ENCODE peak calls at places on chromosomes 16 and 17, in six cellular contexts. U is WTC11, F is GM12878, D is K562, N is H1, Q is HepG2. I is an unnamed sample.

GRCh38 chr17:910503-911194 is 68.9 kb downstream of the NXN start:
- DNase-seq in F (no peak), N (no peak), D (no peak), U (no peak), Q (no peak), I (no peak)

GRCh38 chr16:50771366-50771765 is 29.5 kb downstream of the CYLD start:
- DNase-seq in U (no peak), N (no peak), Q (no peak), F (no peak), D (no peak), I (no peak)

GRCh38 chr17:64115871-64116534 is 13.9 kb downstream of the ERN1 start:
- DNase-seq in N (no peak), F (no peak), Q (no peak), D (no peak), U (no peak), I (no peak)

GRCh38 chr16:50275428-50276127 is 9.2 kb downstream of the ADCY7 start:
- DNase-seq in D (no peak), F (no peak), Q (no peak), U (no peak), N (no peak), I (no peak)

GRCh38 chr16:30065943-30066881 is 652 bp downstream of the ALDOA start:
- DNase-seq in F (no peak), N (no peak), U (peak), D (peak), Q (no peak), I (no peak)

GRCh38 chr16:49854227-49855203 is 1.4 kb downstream of the ZNF423 start:
- DNase-seq in N (no peak), F (no peak), D (no peak), U (peak), Q (no peak), I (no peak)

GRCh38 chr16:24538756-24539294 is 541 bp upstream of the RBBP6 start:
- DNase-seq in N (no peak), D (no peak), F (no peak), Q (peak), U (no peak), I (no peak)

GRCh38 chr17:348692-349425 is 3.7 kb downstream of the RPH3AL start:
- DNase-seq in U (no peak), Q (peak), N (no peak), F (no peak), D (no peak), I (no peak)

GRCh38 chr16:3503513-3503912 is 2.7 kb downstream of the CLUAP1 start:
- DNase-seq in N (no peak), F (no peak), U (no peak), Q (no peak), D (no peak), I (no peak)

GRCh38 chr16:85800321-85800669 is 800 bp downstream of the COX4I1 start:
- DNase-seq in N (no peak), Q (peak), U (no peak), D (no peak), F (no peak), I (no peak)

GRCh38 chr16:85796599-85796998 is 2.7 kb downstream of the EMC8 start:
- DNase-seq in F (no peak), Q (peak), N (no peak), U (no peak), D (no peak), I (no peak)

GRCh38 chr16:85798283-85798776 is 1.0 kb downstream of the EMC8 start:
- DNase-seq in F (no peak), D (no peak), Q (peak), U (no peak), N (no peak), I (no peak)

GRCh38 chr16:85799497-85800320 is at the start of the genes COX4I1 and EMC8:
- DNase-seq in Q (peak), U (peak), N (peak), F (peak), D (peak), I (peak)

GRCh38 chr16:85798901-85799496 is 345 bp downstream of the EMC8 start:
- DNase-seq in N (no peak), U (peak), Q (no peak), F (no peak), D (peak), I (no peak)
- TF ChIP-seq ATF3 in N (no peak), U (no peak), Q (no peak), F (no peak), D (no peak), I (no peak)

DNA sequence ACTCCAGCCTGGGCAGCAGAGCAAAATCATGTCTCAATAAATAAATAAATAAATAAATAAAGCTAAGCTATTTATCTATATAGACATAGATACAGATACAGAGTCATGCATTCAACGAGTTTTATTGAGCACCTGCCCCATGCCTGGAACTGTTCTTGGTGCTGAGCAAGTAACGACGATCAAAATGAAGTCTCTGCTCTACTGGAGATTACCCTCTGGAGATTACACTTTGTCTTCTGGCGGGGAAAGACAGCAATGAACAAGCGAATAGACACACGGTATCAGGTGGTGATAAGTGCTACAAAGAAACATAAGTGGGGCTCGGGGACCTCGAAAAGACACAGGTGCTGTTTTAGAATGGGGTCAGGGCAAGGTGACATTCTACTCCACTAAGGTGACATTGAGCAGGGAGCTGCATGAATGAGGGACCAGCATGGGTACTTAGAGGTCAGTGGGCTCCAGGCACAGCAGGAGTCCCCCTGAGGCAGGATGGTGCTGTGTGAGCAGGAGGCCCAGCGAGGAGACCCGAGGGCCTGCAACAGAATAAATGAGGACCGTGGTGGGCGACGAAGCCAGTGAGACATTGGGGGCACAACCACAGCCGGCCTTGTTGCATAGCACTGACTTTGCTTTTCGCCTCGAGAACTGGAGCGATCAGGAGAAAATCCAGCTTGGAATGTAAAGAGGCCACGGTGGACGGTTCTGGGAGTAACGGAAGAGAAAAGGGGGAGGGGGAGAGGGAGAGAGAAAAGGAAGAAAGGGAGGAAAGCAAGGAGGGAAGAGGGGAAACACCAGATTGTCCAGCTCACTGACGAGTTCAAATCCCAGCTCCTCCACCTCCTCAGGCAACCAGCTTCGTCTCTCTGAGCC is 42.4 kb upstream of the MEAK7 start:
- DNase-seq in U (no peak), Q (no peak), F (no peak), D (no peak), N (no peak), I (no peak)
- TF ChIP-seq SP1 in U (no peak), Q (no peak), F (no peak), D (no peak), N (no peak), I (no peak)

GRCh38 chr17:15651001-15651582 is 31.6 kb upstream of the FBXW10B start:
- DNase-seq in F (no peak), U (no peak), D (no peak), Q (no peak), N (no peak), I (no peak)

GRCh38 chr17:15655162-15655561 is 28.9 kb downstream of the TRIM16 start:
- DNase-seq in D (no peak), Q (no peak), U (no peak), N (no peak), F (no peak), I (no peak)

GRCh38 chr17:15651583-15652110 is 32.1 kb upstream of the FBXW10B start:
- DNase-seq in N (peak), F (peak), U (peak), Q (peak), D (peak), I (peak)

GRCh38 chr17:15649861-15650391 is 30.4 kb upstream of the FBXW10B start:
- DNase-seq in N (no peak), D (peak), Q (no peak), F (no peak), U (no peak), I (peak)

DNA sequence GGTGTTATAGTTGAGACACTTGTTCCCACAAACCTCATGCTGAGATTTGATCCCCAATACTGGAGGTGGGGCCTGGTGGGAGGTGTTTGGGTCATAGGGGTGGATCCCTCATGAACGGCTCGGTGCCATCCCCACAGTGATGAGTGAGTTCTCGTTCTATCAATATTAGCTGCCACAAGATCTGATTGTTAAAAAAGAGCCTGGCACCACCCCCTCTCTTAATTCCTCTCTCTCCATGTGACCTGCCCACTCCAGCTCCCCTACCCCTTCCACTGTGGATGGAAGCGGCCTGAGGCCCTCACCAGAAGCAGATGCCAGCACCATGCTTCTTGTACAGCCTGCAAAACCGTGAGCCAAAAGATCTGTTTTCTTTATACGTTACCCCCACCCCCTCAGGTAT is 31.2 kb downstream of the TRIM16 start:
- DNase-seq in F (no peak), Q (no peak), N (no peak), U (no peak), D (no peak), I (no peak)
- TF ChIP-seq ATF3 in F (no peak), Q (no peak), N (no peak), U (no peak), D (no peak), I (no peak)

DNA sequence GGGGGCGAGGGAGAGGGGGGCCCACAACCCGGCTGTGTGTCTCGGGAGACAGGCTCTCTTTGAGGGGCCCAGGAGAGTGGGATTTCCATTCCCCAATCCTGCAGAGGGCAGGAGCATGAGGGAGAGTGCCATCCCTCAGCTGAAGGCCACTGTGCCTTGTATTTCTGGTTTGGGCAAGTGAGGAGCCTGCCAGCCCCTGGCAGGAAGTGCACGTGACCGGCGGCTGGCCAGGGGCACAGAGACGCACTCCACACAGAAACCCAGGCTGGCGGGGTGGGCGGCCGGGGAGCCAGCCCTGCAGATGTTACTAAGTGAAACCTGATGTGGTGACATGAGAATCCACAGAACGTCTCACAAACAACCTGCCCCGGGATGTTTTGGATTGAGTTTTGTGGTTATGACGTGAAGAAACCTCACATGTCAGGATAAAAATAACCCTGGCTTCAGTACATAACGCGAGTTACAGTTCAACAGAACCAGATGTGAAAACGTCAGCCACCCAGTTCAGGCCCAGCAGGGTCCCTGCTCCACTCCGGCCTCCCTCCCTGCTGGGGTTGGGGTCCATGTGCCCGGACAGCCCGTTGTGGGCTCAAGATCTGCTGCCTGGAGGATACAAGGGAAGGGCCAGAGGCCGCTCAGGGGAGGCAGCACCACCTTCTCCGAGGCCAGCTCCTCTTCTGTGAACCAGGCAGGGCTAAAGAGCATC is 51.7 kb upstream of the MTSS2 start:
- DNase-seq in Q (no peak), F (peak), N (no peak), D (no peak), U (no peak), I (no peak)
- TF ChIP-seq SP1 in Q (no peak), F (peak), N (no peak), D (no peak), U (no peak), I (no peak)

GRCh38 chr16:62036101-62036806 is at the start of gene CDH8:
- DNase-seq in F (no peak), U (peak), D (no peak), N (no peak), Q (no peak), I (no peak)
- TF ChIP-seq ATF3 in F (no peak), U (no peak), D (no peak), N (no peak), Q (no peak), I (no peak)

GRCh38 chr17:68762911-68763310 is 161.7 kb upstream of the FAM20A start:
- DNase-seq in N (no peak), U (no peak), D (no peak), F (no peak), Q (no peak), I (no peak)

GRCh38 chr17:68763551-68763950 is 162.4 kb upstream of the FAM20A start:
- DNase-seq in N (no peak), F (no peak), U (no peak), D (no peak), Q (no peak), I (no peak)

GRCh38 chr17:68766640-68767039 is 165.5 kb upstream of the FAM20A start:
- DNase-seq in F (no peak), Q (no peak), U (no peak), N (no peak), D (no peak), I (no peak)

GRCh38 chr17:68771867-68772515 is 170.8 kb upstream of the FAM20A start:
- DNase-seq in Q (peak), D (peak), U (no peak), F (no peak), N (no peak), I (peak)

DNA sequence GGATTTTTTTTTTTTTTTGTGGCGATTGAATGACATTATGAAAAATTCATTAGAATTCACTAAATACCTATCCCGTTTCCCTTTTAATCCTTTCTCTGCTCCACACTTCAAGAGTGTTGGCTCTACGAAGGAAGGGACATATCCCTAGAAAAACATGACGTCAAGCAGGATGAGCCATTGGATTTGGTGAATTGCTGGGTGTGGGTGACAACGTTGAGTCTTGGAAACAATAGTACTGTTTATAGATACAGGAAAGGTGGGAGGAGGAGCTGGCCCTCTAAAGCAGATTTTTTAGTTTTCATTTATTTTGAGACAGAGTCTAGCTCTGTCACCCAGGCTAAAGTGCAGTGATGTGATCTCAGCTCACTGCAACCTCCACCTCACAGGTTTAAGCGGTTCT is 167.6 kb upstream of the FAM20A start:
- DNase-seq in U (no peak), N (no peak), F (no peak), Q (no peak), D (no peak), I (no peak)
- TF ChIP-seq SP1 in U (no peak), N (no peak), F (no peak), Q (no peak), D (no peak), I (no peak)

I was measured in HCT116.